ENCODE peak calls at places on chromosomes 1 and 21, in four cellular contexts. Z, C, L and S are unnamed samples.

GRCh38 chr21:26199471-26199870 is 28.9 kb upstream of the APP start:
- DNase-seq in L (no peak), C (no peak), Z (peak; percentile 6), S (no peak)

GRCh38 chr1:154856049-154856448 is 14.0 kb downstream of the KCNN3 start:
- DNase-seq in Z (no peak), L (no peak), C (no peak), S (peak; percentile 62)

GRCh38 chr1:204723131-204723787 is 37.7 kb upstream of the LRRN2 start:
- DNase-seq in L (peak; percentile 36), C (no peak), Z (no peak), S (no peak)

GRCh38 chr1:14421977-14422609 is 176.4 kb upstream of the KAZN start:
- DNase-seq in C (no peak), L (no peak), Z (no peak), S (no peak)

GRCh38 chr1:61160526-61160925 is 78.2 kb downstream of the NFIA start:
- DNase-seq in Z (no peak), C (no peak), L (no peak), S (no peak)

GRCh38 chr1:64471218-64471719 is 1.3 kb downstream of the CACHD1 start:
- DNase-seq in C (peak; percentile 80), L (no peak), Z (no peak), S (peak; percentile 42)

GRCh38 chr1:168693197-168693871 is 35.7 kb downstream of the DPT start:
- DNase-seq in Z (no peak), L (no peak), C (no peak), S (no peak)

GRCh38 chr1:221622389-221622788 is 119.5 kb downstream of the DUSP10 start:
- DNase-seq in Z (no peak), L (no peak), C (no peak), S (no peak)